ENCODE peak calls at places on chromosome 17, in eight cellular contexts. W is HFFc6; Q is GDM1; E is activated effector memory CD4-positive, alpha-beta T cell treated with Interleukin-2 at 50 U/mL for 16 hours; C is EL; M is stimulated activated CD8-positive, alpha-beta memory T cell treated with anti-CD3 and anti-CD28 coated beads, Interleukin-4, amount 100 ng/mL, for 1 hour; S is NCI-H345; O is tibial nerve. K is an unnamed sample.

GRCh38 chr17:76199466-76199865 is 40.8 kb downstream of the RNF157 start:
- DNase-seq in W (no peak), Q (no peak), E (peak), C (no peak), M (no peak), S (no peak), O (no peak), K (no peak)

GRCh38 chr17:81794074-81794476 is 9.9 kb upstream of the GCGR start:
- DNase-seq in W (no peak), Q (no peak), E (no peak), C (no peak), M (no peak), S (no peak), O (no peak), K (no peak)

GRCh38 chr17:8713878-8714277 is 30.8 kb downstream of the CCDC42 start:
- DNase-seq in W (no peak), Q (no peak), E (no peak), C (no peak), M (no peak), S (no peak), O (no peak), K (no peak)

GRCh38 chr17:38749222-38750043 is 1.3 kb upstream of the PCGF2 start:
- DNase-seq in W (peak), Q (no peak), E (no peak), C (peak), M (no peak), S (peak), O (peak), K (no peak)

GRCh38 chr17:18368948-18369347 is 5.6 kb upstream of the SHMT1 start:
- DNase-seq in W (no peak), Q (no peak), E (no peak), C (peak), M (no peak), S (no peak), O (no peak), K (no peak)

GRCh38 chr17:72373910-72374741 is 253.3 kb downstream of the SOX9 start:
- DNase-seq in W (no peak), Q (no peak), E (no peak), C (no peak), M (no peak), S (no peak), O (no peak), K (no peak)

GRCh38 chr17:4444782-4445473 is 11.2 kb downstream of the SPNS3 start:
- DNase-seq in W (no peak), Q (peak), E (no peak), C (no peak), M (no peak), S (no peak), O (peak), K (no peak)

GRCh38 chr17:42111265-42111636 is 1.3 kb downstream of the DHX58 start:
- DNase-seq in W (no peak), Q (no peak), E (no peak), C (no peak), M (no peak), S (no peak), O (no peak), K (no peak)

GRCh38 chr17:67461228-67461780 is 84.2 kb downstream of the PITPNC1 start:
- DNase-seq in W (no peak), Q (no peak), E (no peak), C (no peak), M (no peak), S (no peak), O (no peak), K (no peak)

GRCh38 chr17:36188891-36189306 is 7.7 kb downstream of the CCL3L1 start:
- DNase-seq in W (no peak), Q (peak), E (no peak), C (no peak), M (no peak), S (no peak), O (no peak), K (no peak)

GRCh38 chr17:77186141-77186604 is 45.4 kb downstream of the SEC14L1 start:
- DNase-seq in W (no peak), Q (no peak), E (peak), C (no peak), M (no peak), S (no peak), O (no peak), K (no peak)

GRCh38 chr17:28545787-28546415 is 6.5 kb downstream of the UNC119 start:
- DNase-seq in W (no peak), Q (no peak), E (no peak), C (no peak), M (no peak), S (no peak), O (no peak), K (no peak)

GRCh38 chr17:77085916-77086432 is 54.8 kb upstream of the SEC14L1 start:
- DNase-seq in W (no peak), Q (peak), E (no peak), C (no peak), M (no peak), S (peak), O (no peak), K (no peak)

GRCh38 chr17:58279016-58279671 is 1.6 kb downstream of the MPO start:
- DNase-seq in W (no peak), Q (no peak), E (no peak), C (no peak), M (no peak), S (no peak), O (no peak), K (no peak)

GRCh38 chr17:77856551-77857305 is 101.8 kb upstream of the TNRC6C start:
- DNase-seq in W (no peak), Q (no peak), E (no peak), C (no peak), M (no peak), S (no peak), O (no peak), K (no peak)

GRCh38 chr17:17595755-17596154 is 4.2 kb upstream of the PEMT start:
- DNase-seq in W (no peak), Q (no peak), E (no peak), C (no peak), M (no peak), S (no peak), O (no peak), K (no peak)

GRCh38 chr17:1379930-1380313 is 20.1 kb downstream of the YWHAE start:
- DNase-seq in W (no peak), Q (no peak), E (no peak), C (no peak), M (no peak), S (no peak), O (no peak), K (no peak)

GRCh38 chr17:64615025-64615677 is 47.0 kb downstream of the SMURF2 start:
- DNase-seq in W (peak), Q (no peak), E (no peak), C (peak), M (no peak), S (no peak), O (no peak), K (peak)

GRCh38 chr17:47632991-47633390 is 16.7 kb upstream of the KPNB1 start:
- DNase-seq in W (no peak), Q (no peak), E (no peak), C (no peak), M (no peak), S (no peak), O (no peak), K (no peak)

GRCh38 chr17:30376621-30377452 is 1.9 kb upstream of the CPD start:
- DNase-seq in W (peak), Q (no peak), E (no peak), C (peak), M (no peak), S (peak), O (no peak), K (peak)

GRCh38 chr17:69335018-69335417 is 8.1 kb upstream of the ABCA5 start:
- DNase-seq in W (peak), Q (peak), E (no peak), C (peak), M (no peak), S (no peak), O (no peak), K (peak)

GRCh38 chr17:37079735-37080134 is 131.0 kb downstream of the AATF start:
- DNase-seq in W (peak), Q (no peak), E (no peak), C (peak), M (no peak), S (no peak), O (no peak), K (no peak)

GRCh38 chr17:44775136-44775837 is 16.5 kb downstream of the ADAM11 start:
- DNase-seq in W (peak), Q (peak), E (peak), C (peak), M (peak), S (peak), O (peak), K (peak)

GRCh38 chr17:75816693-75817092 is 27.5 kb downstream of the UNC13D start:
- DNase-seq in W (no peak), Q (no peak), E (no peak), C (no peak), M (no peak), S (no peak), O (no peak), K (no peak)

GRCh38 chr17:2259769-2260536 is 43.6 kb downstream of the SMG6 start:
- DNase-seq in W (no peak), Q (no peak), E (peak), C (peak), M (no peak), S (no peak), O (no peak), K (no peak)

GRCh38 chr17:50465635-50466034 is 3.0 kb downstream of the CHAD start:
- DNase-seq in W (no peak), Q (no peak), E (no peak), C (no peak), M (no peak), S (no peak), O (no peak), K (no peak)

GRCh38 chr17:49193513-49194296 is 16.7 kb downstream of the GNGT2 start:
- DNase-seq in W (peak), Q (peak), E (no peak), C (peak), M (no peak), S (peak), O (peak), K (no peak)

GRCh38 chr17:80364091-80364691 is 50.8 kb upstream of the ENDOV start:
- DNase-seq in W (no peak), Q (no peak), E (no peak), C (no peak), M (no peak), S (peak), O (no peak), K (no peak)